ENCODE peak calls at places on chromosome 3, in ten cellular contexts. One of them, this sample, is unnamed.

GRCh38 chr3:10644189-10644588 is 138.8 kb upstream of the ATP2B2 start:
- DNase-seq in AG09309: no peak
- DNase-seq in tibial nerve: no peak
- DNase-seq in WTC11: no peak
- DNase-seq in choroid plexus epithelial cell: no peak
- DNase-seq in AG09319: no peak
- DNase-seq in A549: no peak
- DNase-seq in foreskin fibroblast: no peak
- DNase-seq in GM23338: no peak
- DNase-seq in tibial artery: no peak
- DNase-seq in this sample: no peak

GRCh38 chr3:188396900-188397299 is 242.9 kb downstream of the LPP start:
- DNase-seq in tibial nerve: no peak
- DNase-seq in choroid plexus epithelial cell: no peak
- DNase-seq in foreskin fibroblast: no peak
- DNase-seq in GM23338: no peak
- DNase-seq in A549: no peak
- DNase-seq in AG09319: no peak
- DNase-seq in WTC11: no peak
- DNase-seq in AG09309: no peak
- DNase-seq in tibial artery: no peak
- DNase-seq in this sample: no peak

GRCh38 chr3:157447026-157447694 is 10.5 kb downstream of the PTX3 start:
- DNase-seq in A549: no peak
- DNase-seq in AG09319: no peak
- DNase-seq in foreskin fibroblast: peak; percentile 80
- DNase-seq in choroid plexus epithelial cell: peak; percentile 86
- DNase-seq in GM23338: peak; percentile 16
- DNase-seq in AG09309: no peak
- DNase-seq in tibial nerve: no peak
- DNase-seq in WTC11: no peak
- DNase-seq in tibial artery: no peak
- DNase-seq in this sample: no peak

GRCh38 chr3:112074006-112074405 is 12.2 kb upstream of the C3orf52 start:
- DNase-seq in AG09319: no peak
- DNase-seq in A549: no peak
- DNase-seq in tibial artery: no peak
- DNase-seq in foreskin fibroblast: peak; percentile 61
- DNase-seq in GM23338: no peak
- DNase-seq in tibial nerve: no peak
- DNase-seq in AG09309: no peak
- DNase-seq in choroid plexus epithelial cell: peak; percentile 18
- DNase-seq in WTC11: no peak
- DNase-seq in this sample: no peak

GRCh38 chr3:97200387-97200786 is 386.0 kb downstream of the EPHA6 start:
- DNase-seq in A549: no peak
- DNase-seq in foreskin fibroblast: no peak
- DNase-seq in WTC11: no peak
- DNase-seq in choroid plexus epithelial cell: no peak
- DNase-seq in tibial nerve: no peak
- DNase-seq in tibial artery: no peak
- DNase-seq in AG09319: no peak
- DNase-seq in GM23338: no peak
- DNase-seq in AG09309: no peak
- DNase-seq in this sample: no peak

GRCh38 chr3:145182196-145182911 is 978.6 kb downstream of the PLOD2 start:
- DNase-seq in A549: no peak
- DNase-seq in tibial nerve: no peak
- DNase-seq in tibial artery: no peak
- DNase-seq in foreskin fibroblast: peak; percentile 47
- DNase-seq in AG09319: no peak
- DNase-seq in WTC11: no peak
- DNase-seq in AG09309: peak; percentile 34
- DNase-seq in choroid plexus epithelial cell: no peak
- DNase-seq in GM23338: no peak
- DNase-seq in this sample: no peak

GRCh38 chr3:45635475-45636256 is 41.1 kb downstream of the LIMD1 start:
- DNase-seq in tibial nerve: no peak
- DNase-seq in WTC11: peak; percentile 38
- DNase-seq in tibial artery: no peak
- DNase-seq in foreskin fibroblast: peak; percentile 77
- DNase-seq in choroid plexus epithelial cell: peak; percentile 91
- DNase-seq in GM23338: peak; percentile 94
- DNase-seq in AG09319: no peak
- DNase-seq in AG09309: peak; percentile 69
- DNase-seq in A549: peak; percentile 63
- DNase-seq in this sample: no peak

GRCh38 chr3:180354214-180354613 is 247.7 kb upstream of the TTC14 start:
- DNase-seq in AG09309: no peak
- DNase-seq in choroid plexus epithelial cell: no peak
- DNase-seq in A549: no peak
- DNase-seq in WTC11: no peak
- DNase-seq in tibial artery: no peak
- DNase-seq in tibial nerve: no peak
- DNase-seq in GM23338: no peak
- DNase-seq in AG09319: no peak
- DNase-seq in foreskin fibroblast: no peak
- DNase-seq in this sample: no peak

GRCh38 chr3:40524222-40524570 is 564 bp upstream of the ZNF621 start:
- DNase-seq in WTC11: no peak
- DNase-seq in choroid plexus epithelial cell: peak; percentile 23
- DNase-seq in tibial nerve: no peak
- DNase-seq in GM23338: no peak
- DNase-seq in A549: no peak
- DNase-seq in tibial artery: no peak
- DNase-seq in AG09309: no peak
- DNase-seq in foreskin fibroblast: no peak
- DNase-seq in AG09319: no peak
- DNase-seq in this sample: no peak

GRCh38 chr3:40524571-40525285 is at the start of gene ZNF621:
- DNase-seq in AG09309: peak; percentile 41
- DNase-seq in GM23338: peak; percentile 91
- DNase-seq in tibial artery: peak; percentile 96
- DNase-seq in foreskin fibroblast: peak; percentile 95
- DNase-seq in WTC11: peak; percentile 90
- DNase-seq in A549: peak; percentile 67
- DNase-seq in tibial nerve: peak; percentile 86
- DNase-seq in AG09319: peak; percentile 68
- DNase-seq in choroid plexus epithelial cell: peak; percentile 84
- DNase-seq in this sample: peak; percentile 93

GRCh38 chr3:40528426-40528825 is 3.7 kb downstream of the ZNF621 start:
- DNase-seq in AG09319: no peak
- DNase-seq in foreskin fibroblast: no peak
- DNase-seq in GM23338: no peak
- DNase-seq in A549: no peak
- DNase-seq in choroid plexus epithelial cell: no peak
- DNase-seq in AG09309: no peak
- DNase-seq in tibial nerve: no peak
- DNase-seq in tibial artery: no peak
- DNase-seq in WTC11: no peak
- DNase-seq in this sample: no peak

GRCh38 chr3:40521254-40521653 is 3.5 kb upstream of the ZNF621 start:
- DNase-seq in choroid plexus epithelial cell: no peak
- DNase-seq in WTC11: no peak
- DNase-seq in foreskin fibroblast: no peak
- DNase-seq in tibial nerve: no peak
- DNase-seq in A549: no peak
- DNase-seq in AG09319: no peak
- DNase-seq in GM23338: no peak
- DNase-seq in tibial artery: no peak
- DNase-seq in AG09309: no peak
- DNase-seq in this sample: no peak

DNA sequence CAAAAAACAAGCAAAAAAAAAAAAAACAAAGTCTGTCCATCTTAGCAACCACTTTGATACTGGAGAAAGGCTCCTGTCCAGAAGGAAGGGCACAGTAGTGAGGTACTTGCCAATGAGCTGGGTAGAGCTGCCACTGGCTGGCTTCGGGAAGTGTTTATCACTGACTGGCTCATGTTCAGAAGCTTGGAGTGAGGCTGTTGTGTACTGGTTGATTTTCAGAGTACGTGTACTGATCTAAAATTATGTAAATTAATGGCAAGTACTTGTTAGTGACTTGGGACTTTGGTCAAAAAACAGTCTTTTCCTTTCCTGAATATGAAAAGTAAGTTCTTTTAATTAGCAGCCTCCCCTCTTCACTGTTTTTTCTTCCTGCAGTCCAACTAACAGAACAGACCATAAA is 979 bp upstream of the ZNF621 start:
- DNase-seq in WTC11: no peak
- DNase-seq in choroid plexus epithelial cell: no peak
- DNase-seq in AG09309: no peak
- DNase-seq in AG09319: no peak
- DNase-seq in A549: no peak
- DNase-seq in foreskin fibroblast: peak; percentile 10
- DNase-seq in tibial nerve: no peak
- DNase-seq in tibial artery: no peak
- DNase-seq in GM23338: no peak
- DNase-seq in this sample: no peak
- TF ChIP-seq CTCF in WTC11: no peak
- TF ChIP-seq CTCF in choroid plexus epithelial cell: no peak
- TF ChIP-seq CTCF in AG09309: no peak
- TF ChIP-seq CTCF in AG09319: no peak
- TF ChIP-seq CTCF in A549: no peak
- TF ChIP-seq CTCF in foreskin fibroblast: no peak
- TF ChIP-seq CTCF in tibial nerve: no peak
- TF ChIP-seq CTCF in tibial artery: no peak
- TF ChIP-seq CTCF in GM23338: no peak
- TF ChIP-seq CTCF in this sample: no peak

GRCh38 chr3:73094951-73095350 is 33.5 kb downstream of the EBLN2 start:
- DNase-seq in AG09319: no peak
- DNase-seq in choroid plexus epithelial cell: no peak
- DNase-seq in WTC11: peak; percentile 57
- DNase-seq in A549: no peak
- DNase-seq in GM23338: peak; percentile 59
- DNase-seq in tibial nerve: no peak
- DNase-seq in AG09309: no peak
- DNase-seq in tibial artery: no peak
- DNase-seq in foreskin fibroblast: no peak
- DNase-seq in this sample: peak; percentile 37
- TF ChIP-seq CTCF in AG09319: no peak
- TF ChIP-seq CTCF in choroid plexus epithelial cell: no peak
- TF ChIP-seq CTCF in WTC11: no peak
- TF ChIP-seq CTCF in A549: no peak
- TF ChIP-seq CTCF in GM23338: no peak
- TF ChIP-seq CTCF in tibial nerve: no peak
- TF ChIP-seq CTCF in AG09309: no peak
- TF ChIP-seq CTCF in tibial artery: no peak
- TF ChIP-seq CTCF in foreskin fibroblast: no peak
- TF ChIP-seq CTCF in this sample: no peak

DNA sequence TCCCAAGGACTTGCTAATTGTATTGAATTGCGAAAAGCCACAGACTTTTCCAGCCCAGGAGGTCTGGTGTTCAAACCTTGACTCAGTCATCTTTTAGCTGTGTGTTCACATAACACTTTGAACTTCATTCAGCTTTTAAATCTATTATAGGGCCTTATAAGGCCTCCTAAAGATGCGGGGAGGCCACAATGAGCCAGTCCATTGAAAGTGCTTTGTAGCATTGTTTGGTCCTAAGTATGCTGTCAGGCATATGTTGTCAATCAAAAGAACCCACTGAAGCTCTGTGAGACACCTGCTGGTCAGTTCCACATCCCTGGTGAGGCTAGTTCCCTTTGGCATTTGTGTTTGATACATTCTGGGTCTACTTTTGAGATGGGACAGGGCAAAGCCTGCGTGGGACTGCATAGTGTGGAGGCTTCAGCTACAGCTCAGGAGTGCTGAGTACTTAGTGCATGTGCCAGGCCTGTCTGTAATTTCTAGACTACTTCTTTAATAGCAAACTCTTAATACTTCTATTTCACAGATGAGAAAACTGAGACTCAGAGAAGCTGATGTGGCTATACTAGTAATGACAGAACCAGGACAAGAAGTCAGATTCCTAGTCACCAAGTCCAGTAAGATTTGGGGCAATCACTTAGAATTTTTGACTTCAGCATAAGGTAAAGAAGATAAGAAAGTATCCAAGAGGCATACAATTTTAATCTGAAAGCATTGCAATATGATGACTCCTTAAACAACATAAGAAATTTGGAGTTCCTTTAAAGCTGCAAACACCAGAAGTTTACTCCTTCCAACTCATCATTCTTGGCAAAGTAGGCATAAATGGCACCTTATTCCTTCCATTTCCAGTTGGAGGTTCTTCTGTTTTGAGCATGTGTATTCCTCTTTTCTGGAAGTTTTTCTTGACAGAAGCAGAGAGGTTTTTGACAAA is 213.0 kb downstream of the PDCD6IP start:
- DNase-seq in A549: peak; percentile 25
- DNase-seq in GM23338: no peak
- DNase-seq in AG09319: no peak
- DNase-seq in tibial nerve: no peak
- DNase-seq in choroid plexus epithelial cell: peak; percentile 48
- DNase-seq in tibial artery: no peak
- DNase-seq in AG09309: no peak
- DNase-seq in WTC11: no peak
- DNase-seq in foreskin fibroblast: peak; percentile 65
- DNase-seq in this sample: no peak
- TF ChIP-seq CTCF in A549: peak; percentile 18
- TF ChIP-seq CTCF in GM23338: peak; percentile 47
- TF ChIP-seq CTCF in AG09319: peak; percentile 17
- TF ChIP-seq CTCF in tibial nerve: no peak
- TF ChIP-seq CTCF in choroid plexus epithelial cell: peak; percentile 50
- TF ChIP-seq CTCF in tibial artery: no peak
- TF ChIP-seq CTCF in AG09309: peak; percentile 25
- TF ChIP-seq CTCF in WTC11: no peak
- TF ChIP-seq CTCF in foreskin fibroblast: peak; percentile 15
- TF ChIP-seq CTCF in this sample: no peak

GRCh38 chr3:77091809-77092208 is 51.9 kb downstream of the ROBO2 start:
- DNase-seq in WTC11: no peak
- DNase-seq in AG09319: no peak
- DNase-seq in AG09309: no peak
- DNase-seq in A549: no peak
- DNase-seq in GM23338: no peak
- DNase-seq in foreskin fibroblast: no peak
- DNase-seq in tibial artery: no peak
- DNase-seq in tibial nerve: no peak
- DNase-seq in choroid plexus epithelial cell: no peak
- DNase-seq in this sample: no peak
- TF ChIP-seq CTCF in WTC11: no peak
- TF ChIP-seq CTCF in AG09319: no peak
- TF ChIP-seq CTCF in AG09309: no peak
- TF ChIP-seq CTCF in A549: no peak
- TF ChIP-seq CTCF in GM23338: no peak
- TF ChIP-seq CTCF in foreskin fibroblast: no peak
- TF ChIP-seq CTCF in tibial artery: no peak
- TF ChIP-seq CTCF in tibial nerve: no peak
- TF ChIP-seq CTCF in choroid plexus epithelial cell: no peak
- TF ChIP-seq CTCF in this sample: no peak